ENCODE peak calls at places on chromosomes 11 and 22, in eight cellular contexts. U, H, E, T, X, G, B and J are unnamed samples.

GRCh38 chr11:103987631-103988594 is 48.5 kb upstream of the DDI1 start:
- DNase-seq in B (no peak), E (no peak), H (no peak), U (no peak), T (no peak), G (no peak), X (no peak), J (no peak)

GRCh38 chr11:44505591-44506054 is 59.8 kb upstream of the CD82 start:
- DNase-seq in B (no peak), U (no peak), T (no peak), E (no peak), X (no peak), H (no peak), G (no peak), J (no peak)

GRCh38 chr11:69504127-69504526 is 22.7 kb downstream of the LINC01488 start:
- DNase-seq in G (no peak), X (no peak), E (no peak), T (no peak), B (no peak), U (no peak), H (no peak), J (no peak)

GRCh38 chr11:17351510-17352176 is at the start of gene NCR3LG1:
- DNase-seq in T (no peak), U (peak), G (peak), B (peak), E (peak), X (peak), H (peak), J (peak)

GRCh38 chr11:119416606-119417580 is 6.1 kb downstream of the THY1 start:
- DNase-seq in B (no peak), E (no peak), U (no peak), G (no peak), H (no peak), T (no peak), X (peak), J (no peak)

GRCh38 chr11:3058753-3059664 is 1.8 kb upstream of the CARS1 start:
- DNase-seq in E (no peak), H (no peak), U (peak), G (no peak), B (no peak), T (no peak), X (no peak), J (peak)

GRCh38 chr22:43901976-43902643 is 10.3 kb upstream of the PNPLA5 start:
- DNase-seq in B (no peak), U (peak), T (no peak), E (no peak), H (no peak), G (no peak), X (no peak), J (no peak)

GRCh38 chr11:58498464-58498863 is 9.4 kb downstream of the OR5B21 start:
- DNase-seq in T (no peak), G (no peak), H (peak), X (no peak), U (no peak), B (no peak), E (no peak), J (no peak)

GRCh38 chr11:48088682-48089050 is 108.3 kb downstream of the PTPRJ start:
- DNase-seq in B (no peak), E (no peak), H (no peak), T (no peak), U (no peak), X (peak), G (no peak), J (no peak)

DNA sequence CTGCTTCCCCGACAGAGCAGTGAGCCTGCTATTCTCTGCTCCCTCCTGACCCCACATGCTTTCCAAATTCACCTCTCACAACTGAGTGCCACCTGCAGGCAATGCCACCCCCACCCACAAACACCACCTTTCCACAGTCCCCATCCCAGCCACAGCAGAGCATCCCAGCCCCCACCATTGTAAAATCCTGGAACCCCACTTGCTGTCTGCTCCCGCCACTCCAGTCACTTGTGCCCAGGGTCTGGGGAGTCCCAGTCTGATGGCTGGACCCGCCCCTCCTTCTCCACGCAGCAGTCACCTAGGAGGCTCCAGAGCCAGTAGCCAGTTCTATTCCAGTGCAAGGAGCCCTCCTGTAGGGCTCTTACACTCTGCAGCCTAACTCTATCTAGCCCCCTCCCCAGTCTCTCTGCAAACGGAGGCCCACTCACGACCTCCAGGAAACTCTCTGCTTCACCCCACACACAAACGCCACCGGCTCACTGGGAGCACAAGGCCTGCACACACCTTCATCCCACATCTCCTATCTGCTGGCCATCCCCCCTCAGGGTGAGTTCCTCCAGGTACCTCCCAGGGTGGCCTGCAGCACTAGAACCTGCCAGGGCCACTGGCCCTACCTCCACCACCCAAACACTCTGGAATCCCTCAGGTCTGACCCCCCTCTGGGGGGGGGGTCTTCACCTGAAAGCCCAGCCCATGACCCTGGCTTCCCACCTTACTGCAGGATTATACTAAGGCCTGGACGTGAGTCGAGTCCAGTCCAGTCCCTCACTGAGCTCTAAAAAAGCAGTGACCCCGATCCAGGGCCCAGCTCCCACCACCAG is 1.4 kb downstream of the GNB1L start:
- DNase-seq in G (no peak), B (no peak), X (no peak), U (no peak), T (no peak), H (no peak), E (no peak), J (no peak)
- H3K27ac ChIP-seq in G (no peak), B (no peak), X (peak), U (peak), T (peak), H (peak), E (peak), J (peak)

GRCh38 chr22:28956506-28956905 is 73.1 kb downstream of the ZNRF3 start:
- DNase-seq in B (no peak), E (no peak), H (no peak), X (no peak), G (no peak), T (no peak), U (no peak), J (no peak)

GRCh38 chr22:28958611-28959010 is 75.2 kb downstream of the ZNRF3 start:
- DNase-seq in X (no peak), B (no peak), G (no peak), H (no peak), U (no peak), E (no peak), T (no peak), J (no peak)

GRCh38 chr22:28967163-28967562 is 83.8 kb downstream of the ZNRF3 start:
- DNase-seq in E (no peak), H (no peak), U (no peak), B (no peak), T (no peak), X (no peak), G (no peak), J (no peak)

GRCh38 chr22:28963362-28963761 is 80.0 kb downstream of the ZNRF3 start:
- DNase-seq in T (no peak), U (no peak), E (no peak), B (no peak), X (no peak), G (no peak), H (no peak), J (no peak)

GRCh38 chr22:28962042-28962554 is 78.7 kb downstream of the ZNRF3 start:
- DNase-seq in U (no peak), X (no peak), E (no peak), H (no peak), T (no peak), G (no peak), B (no peak), J (no peak)
- H3K27ac ChIP-seq in U (no peak), X (no peak), E (no peak), H (no peak), T (no peak), G (no peak), B (no peak), J (no peak)

DNA sequence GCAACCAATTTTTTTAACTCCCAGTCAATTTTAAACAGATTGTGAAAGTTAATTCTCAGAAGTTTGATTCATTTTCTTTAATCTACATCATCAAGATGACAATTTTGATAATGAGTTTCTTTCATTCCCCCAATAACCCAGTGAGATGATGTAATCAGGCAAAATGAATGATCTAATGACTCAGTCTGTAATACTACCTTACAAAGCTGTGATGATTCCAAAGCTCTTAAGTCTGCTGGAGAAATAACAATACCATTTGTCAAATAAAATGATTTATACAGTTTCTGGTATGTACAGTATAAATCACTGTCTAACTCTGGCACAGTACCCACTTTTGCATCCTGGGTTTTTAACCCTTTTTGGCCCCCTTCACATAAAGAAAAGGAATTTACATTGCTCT is 4.4 kb upstream of the AKIP1 start:
- DNase-seq in X (no peak), H (no peak), E (no peak), G (no peak), U (peak), B (no peak), T (peak), J (no peak)
- H3K27ac ChIP-seq in X (no peak), H (no peak), E (no peak), G (no peak), U (peak), B (no peak), T (no peak), J (no peak)

GRCh38 chr11:46381836-46382643 is 571 bp downstream of the MDK start:
- DNase-seq in X (no peak), E (no peak), B (no peak), T (no peak), G (no peak), H (no peak), U (no peak), J (peak)
- H3K27ac ChIP-seq in X (peak), E (peak), B (no peak), T (peak), G (peak), H (no peak), U (peak), J (peak)

GRCh38 chr11:5289696-5290095 is 12.1 kb downstream of the OR51B4 start:
- DNase-seq in U (no peak), X (no peak), B (no peak), G (no peak), T (no peak), H (no peak), E (no peak), J (no peak)

GRCh38 chr11:5285703-5286102 is 16.0 kb upstream of the HBE1 start:
- DNase-seq in G (no peak), U (no peak), H (no peak), B (no peak), T (no peak), E (no peak), X (no peak), J (no peak)

GRCh38 chr11:5291207-5291838 is 10.4 kb downstream of the OR51B4 start:
- DNase-seq in E (no peak), H (no peak), T (peak), B (no peak), X (no peak), U (peak), G (no peak), J (peak)

GRCh38 chr11:5288108-5288911 is 13.4 kb downstream of the OR51B4 start:
- DNase-seq in E (no peak), X (no peak), T (no peak), B (no peak), H (no peak), G (no peak), U (no peak), J (peak)

GRCh38 chr11:5288912-5289525 is 12.7 kb downstream of the OR51B4 start:
- DNase-seq in H (no peak), T (no peak), G (no peak), X (no peak), U (no peak), E (no peak), B (no peak), J (no peak)
- H3K27ac ChIP-seq in H (no peak), T (no peak), G (no peak), X (no peak), U (no peak), E (no peak), B (no peak), J (peak)

GRCh38 chr11:100719362-100719761 is 32.3 kb downstream of the ARHGAP42 start:
- DNase-seq in H (peak), X (no peak), T (no peak), B (no peak), G (no peak), U (peak), E (no peak), J (no peak)
- H3K27ac ChIP-seq in H (peak), X (peak), T (peak), B (peak), G (peak), U (peak), E (peak), J (no peak)

GRCh38 chr11:64887234-64887756 is 8.9 kb upstream of the EHD1 start:
- DNase-seq in G (no peak), T (no peak), X (no peak), U (no peak), B (no peak), E (no peak), H (no peak), J (no peak)
- H3K27ac ChIP-seq in G (peak), T (peak), X (peak), U (peak), B (peak), E (no peak), H (peak), J (peak)